ENCODE peak calls at places on chromosome 18, in ten cellular contexts. S is GM12878; M is SJSA1; Q is brain microvascular endothelial cell; X is endodermal cell; V is naive thymus-derived CD4-positive, alpha-beta T cell; T is lung; G is gastrocnemius medialis; R is tibial artery; W is neural progenitor cell. D is an unnamed sample.

GRCh38 chr18:13629841-13630747 is 96.3 kb downstream of the FAM210A start:
- DNase-seq in S (peak), M (peak), Q (peak), X (peak), V (peak), T (peak), G (no peak), R (peak), W (peak), D (peak)

GRCh38 chr18:57353940-57354461 is 1.6 kb downstream of the ST8SIA3 start:
- DNase-seq in S (no peak), M (peak), Q (peak), X (peak), V (no peak), T (no peak), G (no peak), R (no peak), W (peak), D (peak)

GRCh38 chr18:48902023-48902855 is 48.5 kb downstream of the SMAD7 start:
- DNase-seq in S (no peak), M (peak), Q (peak), X (peak), V (no peak), T (peak), G (no peak), R (peak), W (no peak), D (no peak)

GRCh38 chr18:24168496-24168895 is 29.6 kb downstream of the CABYR start:
- DNase-seq in S (no peak), M (no peak), Q (no peak), X (no peak), V (no peak), T (no peak), G (no peak), R (no peak), W (no peak), D (peak)

GRCh38 chr18:36312806-36313395 is 15.4 kb downstream of the FHOD3 start:
- DNase-seq in S (no peak), M (no peak), Q (peak), X (peak), V (no peak), T (no peak), G (no peak), R (no peak), W (no peak), D (no peak)

GRCh38 chr18:13136689-13137040 is 81.9 kb upstream of the LDLRAD4 start:
- DNase-seq in S (no peak), M (peak), Q (no peak), X (peak), V (no peak), T (no peak), G (no peak), R (no peak), W (no peak), D (no peak)

GRCh38 chr18:51390695-51391094 is 193.2 kb upstream of the MEX3C start:
- DNase-seq in S (no peak), M (no peak), Q (peak), X (no peak), V (no peak), T (no peak), G (no peak), R (no peak), W (no peak), D (peak)

GRCh38 chr18:80201739-80202138 is 45.6 kb downstream of the PARD6G start:
- DNase-seq in S (no peak), M (no peak), Q (no peak), X (no peak), V (no peak), T (peak), G (no peak), R (no peak), W (no peak), D (no peak)

GRCh38 chr18:58755304-58756010 is 84.2 kb downstream of the MALT1 start:
- DNase-seq in S (no peak), M (no peak), Q (no peak), X (no peak), V (peak), T (no peak), G (peak), R (no peak), W (no peak), D (no peak)

GRCh38 chr18:57891707-57892391 is 88.7 kb upstream of the ATP8B1 start:
- DNase-seq in S (no peak), M (no peak), Q (no peak), X (no peak), V (no peak), T (no peak), G (no peak), R (no peak), W (no peak), D (no peak)

GRCh38 chr18:48662021-48662661 is 123.3 kb downstream of the CTIF start:
- DNase-seq in S (no peak), M (peak), Q (peak), X (peak), V (no peak), T (peak), G (no peak), R (no peak), W (peak), D (peak)

GRCh38 chr18:27143580-27144287 is 41.4 kb downstream of the CHST9 start:
- DNase-seq in S (no peak), M (no peak), Q (no peak), X (peak), V (no peak), T (no peak), G (no peak), R (no peak), W (no peak), D (peak)
- H3K27ac ChIP-seq in S (no peak), M (no peak), Q (no peak), X (no peak), V (no peak), T (no peak), G (no peak), R (no peak), W (no peak), D (no peak)

GRCh38 chr18:41955688-41956087 is 654 bp downstream of the PIK3C3 start:
- DNase-seq in S (no peak), M (no peak), Q (no peak), X (no peak), V (no peak), T (no peak), G (no peak), R (no peak), W (no peak), D (peak)
- H3K27ac ChIP-seq in S (peak), M (peak), Q (peak), X (no peak), V (peak), T (peak), G (peak), R (peak), W (no peak), D (no peak)

DNA sequence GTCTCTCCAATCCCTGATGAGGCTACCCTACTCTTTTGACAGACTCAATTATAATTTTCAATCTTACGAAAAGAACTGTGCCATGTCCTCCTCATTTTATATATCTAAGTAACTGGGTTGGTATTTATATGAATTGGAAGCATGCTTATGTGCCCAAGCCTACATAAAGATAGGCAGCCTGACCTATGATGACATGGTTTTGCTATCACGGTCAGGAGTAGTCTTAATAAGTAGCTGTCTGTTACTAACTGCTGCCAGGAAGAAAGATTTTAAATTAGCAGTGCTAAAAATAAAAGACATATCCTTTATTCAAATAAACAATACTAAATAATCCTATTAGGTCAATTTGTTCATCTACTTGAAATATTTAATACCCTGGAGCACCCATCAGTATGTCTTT is 102.0 kb upstream of the DTNA start:
- DNase-seq in S (no peak), M (no peak), Q (no peak), X (no peak), V (no peak), T (no peak), G (no peak), R (no peak), W (no peak), D (no peak)
- H3K27ac ChIP-seq in S (no peak), M (no peak), Q (no peak), X (no peak), V (no peak), T (peak), G (peak), R (no peak), W (no peak), D (no peak)

GRCh38 chr18:682833-683232 is 25.4 kb downstream of the TYMS start:
- DNase-seq in S (no peak), M (no peak), Q (no peak), X (no peak), V (no peak), T (no peak), G (no peak), R (no peak), W (no peak), D (no peak)
- H3K27ac ChIP-seq in S (no peak), M (no peak), Q (no peak), X (no peak), V (no peak), T (no peak), G (no peak), R (no peak), W (no peak), D (no peak)

DNA sequence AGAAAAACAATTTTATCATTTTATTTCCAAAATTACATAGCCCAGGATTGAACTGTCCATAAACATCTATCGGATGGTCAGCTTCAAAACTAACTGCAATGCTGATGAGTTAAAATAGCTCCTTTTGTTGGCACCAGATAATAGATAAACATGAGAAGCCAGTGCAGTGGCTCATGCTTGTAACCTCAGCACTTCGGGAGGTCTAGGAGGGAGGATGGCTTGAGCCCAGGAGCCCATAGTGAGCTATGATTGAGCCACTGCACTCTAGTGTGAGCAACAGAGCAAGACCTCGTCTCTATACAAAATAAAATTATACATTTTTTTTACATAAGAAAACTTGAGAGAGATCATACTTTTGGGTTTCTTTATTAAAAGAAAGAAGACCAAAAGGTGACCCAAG is 34.6 kb upstream of the IMPA2 start:
- DNase-seq in S (no peak), M (no peak), Q (peak), X (peak), V (no peak), T (no peak), G (no peak), R (no peak), W (peak), D (peak)
- H3K27ac ChIP-seq in S (peak), M (peak), Q (peak), X (no peak), V (no peak), T (peak), G (peak), R (peak), W (no peak), D (no peak)

GRCh38 chr18:8300749-8301148 is 308.5 kb upstream of the RAB12 start:
- DNase-seq in S (no peak), M (no peak), Q (no peak), X (no peak), V (no peak), T (no peak), G (no peak), R (no peak), W (no peak), D (no peak)

GRCh38 chr18:8298186-8298585 is 311.1 kb upstream of the RAB12 start:
- DNase-seq in S (no peak), M (peak), Q (peak), X (no peak), V (no peak), T (no peak), G (no peak), R (no peak), W (no peak), D (no peak)

GRCh38 chr18:8299054-8299708 is 310.1 kb upstream of the RAB12 start:
- DNase-seq in S (no peak), M (peak), Q (no peak), X (no peak), V (no peak), T (no peak), G (no peak), R (no peak), W (no peak), D (no peak)

GRCh38 chr18:8303151-8303770 is 306.0 kb upstream of the RAB12 start:
- DNase-seq in S (no peak), M (no peak), Q (no peak), X (no peak), V (no peak), T (no peak), G (no peak), R (no peak), W (no peak), D (no peak)

GRCh38 chr18:8301427-8302172 is 307.6 kb upstream of the RAB12 start:
- DNase-seq in S (no peak), M (no peak), Q (no peak), X (no peak), V (no peak), T (no peak), G (no peak), R (no peak), W (peak), D (no peak)
- H3K27ac ChIP-seq in S (no peak), M (no peak), Q (no peak), X (no peak), V (no peak), T (no peak), G (no peak), R (no peak), W (no peak), D (no peak)

DNA sequence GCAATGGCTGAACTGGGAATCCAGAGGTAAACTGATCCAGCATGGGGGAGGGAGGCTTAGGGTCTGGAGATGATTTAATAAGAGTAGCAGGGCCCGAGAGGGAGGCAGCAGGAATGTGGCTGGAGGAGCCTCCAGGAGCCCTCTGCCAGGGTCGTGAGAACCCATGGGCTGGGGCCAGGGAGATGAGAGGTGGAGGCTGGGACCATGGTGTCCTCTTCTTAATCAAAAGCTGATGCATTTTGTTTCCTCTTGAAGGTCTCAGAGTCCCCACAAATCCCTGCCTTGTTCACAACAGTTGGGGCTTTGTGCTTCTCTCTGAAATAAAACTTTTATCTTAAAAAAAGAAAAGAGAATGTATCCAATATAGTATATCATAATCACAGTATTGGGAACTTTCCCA is 123.7 kb upstream of the ZNF516 start:
- DNase-seq in S (no peak), M (no peak), Q (no peak), X (no peak), V (no peak), T (no peak), G (no peak), R (no peak), W (no peak), D (no peak)
- H3K27ac ChIP-seq in S (no peak), M (no peak), Q (no peak), X (no peak), V (no peak), T (no peak), G (no peak), R (no peak), W (no peak), D (no peak)

DNA sequence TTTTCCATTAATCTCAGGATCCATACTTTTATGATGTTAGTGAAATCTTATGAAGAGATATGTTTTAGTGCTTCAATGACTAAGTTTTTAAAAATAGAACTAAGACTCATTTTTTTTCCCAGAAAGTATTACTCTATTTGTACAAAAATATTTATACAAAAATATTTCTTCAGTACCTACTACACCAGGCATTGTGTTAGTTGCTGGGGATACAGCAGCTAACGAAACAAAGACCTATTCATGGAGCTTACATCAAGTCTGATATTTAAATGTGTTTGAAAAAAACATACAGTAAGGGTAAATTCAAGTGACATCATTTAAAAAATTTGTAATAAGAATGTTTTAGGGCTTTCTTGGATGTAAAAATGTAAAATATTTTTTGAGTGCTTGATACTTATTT is 11.6 kb downstream of the VAPA start:
- DNase-seq in S (no peak), M (no peak), Q (no peak), X (no peak), V (no peak), T (no peak), G (no peak), R (no peak), W (no peak), D (no peak)
- H3K27ac ChIP-seq in S (no peak), M (no peak), Q (no peak), X (no peak), V (no peak), T (no peak), G (no peak), R (peak), W (no peak), D (no peak)

GRCh38 chr18:75216926-75217303 is 6.3 kb downstream of the TSHZ1 start:
- DNase-seq in S (no peak), M (no peak), Q (no peak), X (no peak), V (no peak), T (no peak), G (no peak), R (no peak), W (no peak), D (no peak)

GRCh38 chr18:75216212-75216925 is 5.8 kb downstream of the TSHZ1 start:
- DNase-seq in S (no peak), M (no peak), Q (no peak), X (no peak), V (peak), T (no peak), G (no peak), R (no peak), W (no peak), D (no peak)

GRCh38 chr18:75219684-75220083 is 9.1 kb downstream of the TSHZ1 start:
- DNase-seq in S (no peak), M (no peak), Q (no peak), X (no peak), V (no peak), T (no peak), G (no peak), R (no peak), W (no peak), D (no peak)

GRCh38 chr18:75218064-75218463 is 7.5 kb downstream of the TSHZ1 start:
- DNase-seq in S (no peak), M (no peak), Q (no peak), X (no peak), V (no peak), T (no peak), G (no peak), R (no peak), W (no peak), D (no peak)

GRCh38 chr18:75218524-75218923 is 7.9 kb downstream of the TSHZ1 start:
- DNase-seq in S (no peak), M (no peak), Q (no peak), X (no peak), V (no peak), T (no peak), G (no peak), R (no peak), W (no peak), D (no peak)
- H3K27ac ChIP-seq in S (no peak), M (no peak), Q (no peak), X (no peak), V (no peak), T (no peak), G (no peak), R (no peak), W (no peak), D (no peak)

GRCh38 chr18:74284501-74285004 is 7.2 kb downstream of the CYB5A start:
- DNase-seq in S (no peak), M (no peak), Q (no peak), X (no peak), V (no peak), T (no peak), G (no peak), R (no peak), W (peak), D (no peak)
- H3K27ac ChIP-seq in S (no peak), M (no peak), Q (no peak), X (peak), V (no peak), T (peak), G (peak), R (peak), W (no peak), D (no peak)